ENCODE peak calls at places on chromosomes 5 and 9, in four cellular contexts. One of them, this sample, is unnamed.

GRCh38 chr5:9523090-9523813 is 22.6 kb downstream of the SEMA5A start:
- DNase-seq in A549: no peak
- DNase-seq in HepG2: no peak
- DNase-seq in endothelial cell of umbilical vein: no peak
- DNase-seq in this sample: no peak

GRCh38 chr5:169125571-169125970 is 175.4 kb downstream of the SLIT3 start:
- DNase-seq in HepG2: no peak
- DNase-seq in A549: no peak
- DNase-seq in endothelial cell of umbilical vein: no peak
- DNase-seq in this sample: no peak

GRCh38 chr9:116032683-116033440 is 120.7 kb upstream of the PAPPA start:
- DNase-seq in HepG2: no peak
- DNase-seq in endothelial cell of umbilical vein: no peak
- DNase-seq in A549: no peak
- DNase-seq in this sample: no peak

GRCh38 chr9:128245293-128246151 is 30.3 kb downstream of the GOLGA2 start:
- DNase-seq in A549: no peak
- DNase-seq in HepG2: peak
- DNase-seq in endothelial cell of umbilical vein: peak
- DNase-seq in this sample: no peak

GRCh38 chr5:115184780-115185179 is 15.1 kb upstream of the TRIM36 start:
- DNase-seq in endothelial cell of umbilical vein: no peak
- DNase-seq in HepG2: no peak
- DNase-seq in A549: no peak
- DNase-seq in this sample: no peak

GRCh38 chr5:171425596-171426244 is 6.3 kb downstream of the FGF18 start:
- DNase-seq in A549: no peak
- DNase-seq in endothelial cell of umbilical vein: no peak
- DNase-seq in HepG2: no peak
- DNase-seq in this sample: no peak

GRCh38 chr5:60487885-60488425 is 212.0 kb downstream of the DEPDC1B start:
- DNase-seq in endothelial cell of umbilical vein: no peak
- DNase-seq in A549: no peak
- DNase-seq in HepG2: peak
- DNase-seq in this sample: no peak

GRCh38 chr9:121699271-121700164 is 48.1 kb downstream of the DAB2IP start:
- DNase-seq in HepG2: no peak
- DNase-seq in A549: no peak
- DNase-seq in endothelial cell of umbilical vein: peak
- DNase-seq in this sample: peak

GRCh38 chr5:14146725-14147124 is 3.6 kb downstream of the TRIO start:
- DNase-seq in A549: no peak
- DNase-seq in HepG2: no peak
- DNase-seq in endothelial cell of umbilical vein: no peak
- DNase-seq in this sample: no peak

GRCh38 chr9:105205787-105206511 is 38.5 kb upstream of the SLC44A1 start:
- DNase-seq in endothelial cell of umbilical vein: no peak
- DNase-seq in HepG2: no peak
- DNase-seq in A549: no peak
- DNase-seq in this sample: no peak

GRCh38 chr9:126550891-126551351 is 62.8 kb upstream of the LMX1B start:
- DNase-seq in endothelial cell of umbilical vein: no peak
- DNase-seq in HepG2: no peak
- DNase-seq in A549: no peak
- DNase-seq in this sample: no peak

GRCh38 chr9:112112941-112113399 is 62.1 kb downstream of the SUSD1 start:
- DNase-seq in endothelial cell of umbilical vein: no peak
- DNase-seq in HepG2: peak
- DNase-seq in A549: peak
- DNase-seq in this sample: peak

DNA sequence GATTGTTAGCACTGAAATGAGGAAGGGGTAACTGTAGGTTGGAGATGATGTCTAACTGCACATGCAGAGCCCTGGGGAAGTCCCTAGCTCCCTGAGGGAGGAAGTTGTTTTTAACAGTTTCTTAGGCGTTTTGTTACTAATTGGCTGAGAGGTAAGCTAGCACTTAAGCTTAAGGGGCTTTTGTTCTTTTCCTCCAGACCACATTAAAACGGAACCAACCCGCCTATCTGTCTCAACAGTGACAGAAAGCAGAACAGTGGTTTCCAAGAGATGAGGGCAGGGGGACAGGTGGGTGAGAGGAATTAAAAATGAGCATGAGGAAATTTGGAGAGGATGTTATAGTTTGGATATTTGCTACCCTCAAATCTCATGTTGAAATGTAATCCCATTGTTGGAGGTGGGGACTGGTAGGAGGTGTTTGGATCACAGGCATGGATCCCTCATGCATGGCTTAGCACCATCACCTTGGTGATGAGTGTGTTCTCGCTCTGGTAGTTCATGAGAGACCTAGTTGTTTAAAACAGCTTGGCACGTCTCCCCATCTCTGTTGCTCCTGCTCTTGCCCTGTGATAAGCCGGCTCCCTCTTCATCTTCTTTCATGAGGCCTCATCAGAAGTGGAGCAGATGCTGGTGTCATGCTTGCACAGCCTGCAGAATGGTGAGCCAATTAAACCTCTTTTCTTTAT is 38.9 kb downstream of the LYRM7 start:
- DNase-seq in endothelial cell of umbilical vein: no peak
- DNase-seq in HepG2: no peak
- DNase-seq in A549: no peak
- DNase-seq in this sample: no peak
- TF ChIP-seq MAX in endothelial cell of umbilical vein: no peak
- TF ChIP-seq MAX in HepG2: no peak
- TF ChIP-seq MAX in A549: no peak
- TF ChIP-seq MAX in this sample: no peak

GRCh38 chr5:143196601-143197259 is 206.8 kb downstream of the NR3C1 start:
- DNase-seq in HepG2: peak
- DNase-seq in endothelial cell of umbilical vein: no peak
- DNase-seq in A549: no peak
- DNase-seq in this sample: no peak
- TF ChIP-seq JUN in HepG2: no peak
- TF ChIP-seq JUN in endothelial cell of umbilical vein: no peak
- TF ChIP-seq JUN in A549: no peak
- TF ChIP-seq JUN in this sample: no peak

GRCh38 chr5:84393969-84394368 is 9.3 kb upstream of the EDIL3 start:
- DNase-seq in A549: no peak
- DNase-seq in HepG2: no peak
- DNase-seq in endothelial cell of umbilical vein: peak
- DNase-seq in this sample: no peak
- TF ChIP-seq MAX in A549: no peak
- TF ChIP-seq MAX in HepG2: no peak
- TF ChIP-seq MAX in endothelial cell of umbilical vein: no peak
- TF ChIP-seq MAX in this sample: no peak

DNA sequence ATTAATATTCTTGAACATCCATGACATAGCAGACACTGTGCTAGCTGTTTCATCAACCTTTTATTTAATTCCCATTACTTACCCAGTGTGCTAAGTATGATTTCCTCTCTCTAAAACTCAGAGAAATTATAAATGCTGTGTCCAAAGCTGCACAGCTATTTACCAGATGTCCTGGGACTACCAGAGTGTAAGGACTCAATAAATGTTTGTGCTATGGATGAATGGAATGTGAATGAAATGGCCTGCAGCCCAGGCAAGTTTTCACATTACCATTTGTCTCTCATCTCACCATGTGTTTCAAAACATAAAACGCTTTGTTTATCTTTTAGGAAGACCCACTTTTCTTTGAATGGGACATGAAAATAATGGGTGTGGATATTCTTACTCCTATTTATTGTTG is 96.2 kb downstream of the ARHGEF28 start:
- DNase-seq in endothelial cell of umbilical vein: no peak
- DNase-seq in HepG2: no peak
- DNase-seq in A549: no peak
- DNase-seq in this sample: no peak
- TF ChIP-seq JUN in endothelial cell of umbilical vein: no peak
- TF ChIP-seq JUN in HepG2: no peak
- TF ChIP-seq JUN in A549: no peak
- TF ChIP-seq JUN in this sample: no peak